ENCODE peak calls at places on chromosomes 7 and 10, in eight cellular contexts. A, K, V, T, M, D, N and R are unnamed samples.
A peak's percentile ranks its signal among the peaks of the same experiment; 100 is the strongest.

GRCh38 chr10:119131512-119132240 is 27.8 kb downstream of the DENND10 start:
- DNase-seq in N (no peak), D (no peak), A (no peak), K (no peak), M (no peak), T (no peak), V (peak; percentile 71), R (no peak)

GRCh38 chr10:124248646-124249045 is 155.2 kb upstream of the CHST15 start:
- DNase-seq in N (no peak), A (no peak), K (no peak), D (no peak), T (no peak), M (no peak), V (no peak), R (no peak)

GRCh38 chr10:127853868-127854768 is 38.6 kb downstream of the CLRN3 start:
- DNase-seq in V (peak; percentile 65), A (peak; percentile 86), D (peak; percentile 57), K (peak; percentile 86), M (peak; percentile 59), N (peak; percentile 77), T (peak; percentile 50), R (no peak)

GRCh38 chr10:60283397-60283796 is 106.3 kb downstream of the ANK3 start:
- DNase-seq in T (no peak), M (no peak), A (no peak), V (no peak), N (no peak), K (no peak), D (no peak), R (no peak)

GRCh38 chr7:30977896-30978564 is 14.3 kb downstream of the GHRHR start:
- DNase-seq in T (no peak), N (peak; percentile 80), D (no peak), M (no peak), A (peak; percentile 65), V (peak; percentile 8), K (peak; percentile 43), R (no peak)

GRCh38 chr10:69104994-69105790 is 17.3 kb downstream of the SRGN start:
- DNase-seq in K (no peak), T (no peak), V (no peak), M (no peak), A (no peak), D (no peak), N (no peak), R (no peak)

GRCh38 chr10:63547628-63548356 is 26.6 kb downstream of the REEP3 start:
- DNase-seq in D (no peak), T (no peak), N (no peak), M (no peak), K (no peak), V (no peak), A (no peak), R (no peak)

GRCh38 chr7:47794016-47794415 is 154.2 kb downstream of the PKD1L1 start:
- DNase-seq in D (no peak), T (no peak), M (no peak), V (no peak), A (no peak), N (no peak), K (no peak), R (no peak)

GRCh38 chr7:44539669-44540516 is 1.2 kb downstream of the NPC1L1 start:
- DNase-seq in D (no peak), T (no peak), K (no peak), N (no peak), A (no peak), M (no peak), V (no peak), R (no peak)

GRCh38 chr10:58755688-58756087 is 243.0 kb downstream of the BICC1 start:
- DNase-seq in N (no peak), T (no peak), K (no peak), M (no peak), A (no peak), V (peak; percentile 33), D (no peak), R (peak; percentile 18)

GRCh38 chr7:14001139-14001538 is 11.7 kb upstream of the ETV1 start:
- DNase-seq in A (no peak), M (no peak), N (no peak), T (no peak), D (no peak), V (no peak), K (no peak), R (no peak)

GRCh38 chr7:117264716-117265115 is 58.1 kb downstream of the WNT2 start:
- DNase-seq in T (no peak), K (no peak), V (no peak), A (no peak), M (no peak), D (no peak), N (no peak), R (no peak)

GRCh38 chr7:150801946-150802771 is 1.6 kb downstream of the TMEM176A start:
- DNase-seq in M (no peak), K (no peak), V (no peak), D (no peak), N (no peak), A (no peak), T (no peak), R (no peak)

GRCh38 chr7:70132802-70133201 is 534.5 kb downstream of the AUTS2 start:
- DNase-seq in K (no peak), D (no peak), N (no peak), A (no peak), M (no peak), T (no peak), V (no peak), R (no peak)

DNA sequence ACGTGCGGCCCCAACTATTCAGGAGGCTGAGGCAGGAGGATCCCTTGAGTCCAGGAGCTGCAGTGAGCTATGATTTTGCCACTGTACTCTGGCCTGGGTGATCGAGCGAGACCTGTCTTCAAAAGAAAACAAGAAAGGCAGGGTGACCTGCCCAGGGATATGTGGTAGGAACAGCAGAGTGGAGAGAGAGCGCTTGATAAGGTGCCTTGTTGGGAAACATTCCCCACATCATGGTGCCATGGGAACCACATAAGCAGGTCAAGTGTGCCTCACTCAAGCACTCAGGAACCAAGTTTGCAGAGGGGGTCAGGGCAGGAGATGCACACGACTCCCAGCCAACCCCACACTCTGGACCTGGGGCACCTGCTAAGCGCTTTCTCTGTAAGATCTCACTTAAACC is 37.3 kb downstream of the PVRIG start:
- DNase-seq in A (no peak), V (no peak), D (no peak), M (no peak), T (no peak), N (no peak), K (no peak), R (no peak)
- H3K27ac ChIP-seq in A (no peak overlapping the region), V (no peak overlapping the region), D (no peak overlapping the region), M (no peak overlapping the region), T (no peak overlapping the region), N (no peak overlapping the region), K (no peak overlapping the region), R (no peak overlapping the region)

DNA sequence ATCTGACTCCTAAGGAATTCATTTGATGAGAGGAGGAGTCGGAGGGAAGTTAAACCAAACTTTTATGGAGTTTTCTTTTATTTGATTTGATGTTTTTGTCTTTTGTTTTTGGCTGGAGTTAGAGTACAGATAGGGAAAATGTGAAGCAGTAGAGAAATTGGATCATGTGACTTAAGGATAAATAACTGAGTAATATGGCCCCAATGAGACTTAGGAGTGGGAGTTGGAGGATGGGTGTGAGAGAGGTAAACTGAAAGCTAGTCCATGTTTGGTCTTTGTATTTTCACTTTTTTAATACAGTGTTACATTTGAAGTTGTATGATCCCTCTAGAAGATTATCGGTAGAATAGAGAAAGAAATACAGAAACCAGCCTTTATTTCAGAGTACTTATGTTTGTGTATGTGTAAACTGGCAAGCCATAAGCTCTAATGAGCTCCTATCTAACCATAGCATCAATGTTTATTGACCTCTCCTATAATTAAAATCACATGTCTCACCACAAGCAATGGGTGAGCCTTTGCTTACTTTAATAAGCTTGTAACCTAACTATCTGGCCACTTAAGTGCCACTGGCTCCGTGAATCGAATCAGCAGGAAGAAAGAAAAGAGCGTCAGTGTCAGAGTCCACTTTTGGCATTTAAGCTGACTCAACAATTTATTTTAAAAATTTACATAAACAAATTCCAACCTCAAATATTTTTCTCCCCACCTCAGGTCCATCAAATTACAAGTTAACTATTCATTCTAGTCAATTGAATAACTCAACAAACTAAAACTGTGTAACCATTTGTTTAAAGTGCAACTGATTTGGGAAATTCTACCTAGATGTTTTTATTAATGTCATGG is 113.8 kb downstream of the EPDR1 start:
- DNase-seq in V (no peak), K (no peak), N (no peak), T (no peak), D (no peak), M (no peak), A (no peak), R (no peak)
- H3K27ac ChIP-seq in V (no peak overlapping the region), K (no peak overlapping the region), N (no peak overlapping the region), T (no peak overlapping the region), D (no peak overlapping the region), M (no peak overlapping the region), A (no peak overlapping the region), R (no peak overlapping the region)

GRCh38 chr10:72814134-72814790 is 79.3 kb upstream of the OIT3 start:
- DNase-seq in K (no peak), D (no peak), M (no peak), T (no peak), V (peak; percentile 23), A (no peak), N (no peak), R (no peak)
- H3K27ac ChIP-seq in K (no peak overlapping the region), D (no peak overlapping the region), M (no peak overlapping the region), T (no peak overlapping the region), V (no peak overlapping the region), A (no peak overlapping the region), N (no peak overlapping the region), R (no peak overlapping the region)

GRCh38 chr10:110546077-110546476 is 21.4 kb upstream of the SMC3 start:
- DNase-seq in T (no peak), D (no peak), K (no peak), M (peak; percentile 17), A (no peak), N (no peak), V (no peak), R (no peak)

GRCh38 chr10:110544958-110545537 is 22.4 kb upstream of the SMC3 start:
- DNase-seq in N (no peak), K (no peak), T (no peak), V (peak; percentile 66), D (no peak), M (no peak), A (no peak), R (no peak)

GRCh38 chr10:110547139-110547761 is 20.2 kb upstream of the SMC3 start:
- DNase-seq in M (no peak), D (no peak), T (no peak), V (peak; percentile 82), K (no peak), N (no peak), A (peak; percentile 67), R (no peak)

GRCh38 chr10:110548002-110548401 is 19.5 kb upstream of the SMC3 start:
- DNase-seq in K (no peak), N (peak; percentile 65), D (no peak), M (no peak), T (no peak), A (no peak), V (no peak), R (no peak)

DNA sequence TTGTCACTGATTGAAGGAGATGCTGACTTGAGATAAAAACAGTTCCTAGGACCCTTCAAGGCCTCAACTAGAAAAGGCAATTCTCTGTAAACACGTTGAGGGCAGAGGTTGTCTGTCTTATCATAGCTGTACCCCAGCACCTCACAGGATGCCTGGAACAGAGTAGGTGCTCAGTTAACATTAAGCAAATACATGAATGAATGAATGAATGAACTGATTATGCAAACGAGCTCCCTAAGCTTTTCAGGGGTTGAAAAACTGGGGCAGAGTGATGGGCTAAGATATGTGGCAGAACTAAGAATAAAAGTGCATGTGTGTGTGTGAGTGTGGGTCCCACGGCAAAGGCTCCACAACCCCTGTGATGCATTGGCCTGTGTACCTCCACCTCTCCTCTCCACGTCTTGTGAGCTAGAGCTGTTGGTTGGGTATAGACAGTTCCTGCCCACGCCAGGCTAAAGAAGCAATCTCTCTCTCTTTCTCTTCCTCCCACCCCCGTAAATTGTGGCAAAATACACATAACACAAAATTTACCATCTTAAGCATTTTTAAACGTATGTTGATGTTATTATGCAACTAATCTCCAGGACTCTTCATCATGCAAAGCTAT is 20.9 kb upstream of the SMC3 start:
- DNase-seq in V (no peak), K (no peak), D (no peak), M (no peak), T (no peak), N (no peak), A (no peak), R (no peak)
- H3K27ac ChIP-seq in V (no peak overlapping the region), K (peak overlapping the region; percentile 31), D (no peak overlapping the region), M (peak overlapping the region; percentile 20), T (peak overlapping the region; percentile 51), N (no peak overlapping the region), A (no peak overlapping the region), R (no peak overlapping the region)